ENCODE peak calls at places on chromosomes 13 and 19, in five cellular contexts. C, R, H, N and D are unnamed samples.

GRCh38 chr19:17402982-17403855 is 2.2 kb downstream of the BST2 start:
- DNase-seq in R (peak), H (no peak), N (no peak), C (no peak), D (no peak)

GRCh38 chr13:25882732-25883357 is 169.0 kb downstream of the SHISA2 start:
- DNase-seq in N (peak), H (no peak), R (no peak), C (no peak), D (no peak)

GRCh38 chr19:17952041-17952976 is 14.6 kb upstream of the KCNN1 start:
- DNase-seq in R (no peak), C (no peak), H (no peak), N (no peak), D (no peak)

GRCh38 chr19:15463865-15464371 is 426 bp downstream of the RASAL3 start:
- DNase-seq in R (peak), C (no peak), H (no peak), N (no peak), D (no peak)

GRCh38 chr13:48346583-48346982 is 43.0 kb downstream of the RB1 start:
- DNase-seq in R (no peak), C (no peak), N (no peak), H (no peak), D (no peak)

GRCh38 chr13:31067416-31068118 is 94.1 kb downstream of the HSPH1 start:
- DNase-seq in H (no peak), C (no peak), N (no peak), R (no peak), D (peak)

GRCh38 chr13:110525328-110526319 is 35.9 kb downstream of the RAB20 start:
- DNase-seq in H (no peak), C (no peak), R (no peak), N (peak), D (no peak)

GRCh38 chr19:56176881-56177280 is 1.1 kb downstream of the GALP start:
- DNase-seq in N (no peak), H (no peak), C (no peak), R (no peak), D (no peak)

GRCh38 chr19:6092329-6093286 is 17.7 kb downstream of the RFX2 start:
- DNase-seq in C (peak), N (peak), H (peak), R (no peak), D (peak)

GRCh38 chr19:1884291-1884718 is 991 bp downstream of the ABHD17A start:
- DNase-seq in R (no peak), C (no peak), N (no peak), H (no peak), D (no peak)

GRCh38 chr13:80504453-80504852 is 163.5 kb upstream of the SPRY2 start:
- DNase-seq in H (no peak), N (no peak), R (no peak), C (no peak), D (no peak)

GRCh38 chr13:37118002-37118401 is 12.5 kb upstream of the CSNK1A1L start:
- DNase-seq in N (no peak), R (no peak), H (no peak), C (peak), D (no peak)

GRCh38 chr13:106034201-106034600 is 501.3 kb downstream of the EFNB2 start:
- DNase-seq in H (no peak), C (no peak), R (no peak), N (no peak), D (no peak)

GRCh38 chr19:14476663-14477401 is 1.7 kb upstream of the PTGER1 start:
- DNase-seq in H (no peak), R (no peak), N (no peak), C (no peak), D (peak)